ENCODE peak calls at places on chromosomes 7 and 10, in ten cellular contexts. V is A172; G is Kasumi-1; W is activated T-cell treated with anti-CD3 and anti-CD28 coated beads for 1 hour; U is stimulated activated CD4-positive, alpha-beta T cell treated with anti-CD3 and anti-CD28 coated beads, Interleukin-4, amount 100 ng/mL, for 24 hours; S is lung; I is mesothelial cell of epicardium; T is cardiac muscle cell; C is T-cell; Z is left cardiac atrium. D is an unnamed sample.

GRCh38 chr10:73932625-73933112 is 21.7 kb downstream of the PLAU start:
- DNase-seq in G (peak; percentile 30), U (no peak), S (no peak), W (no peak), C (no peak), V (no peak), Z (no peak), T (no peak), I (no peak), D (no peak)

GRCh38 chr7:15669443-15669842 is 17.0 kb downstream of the MEOX2 start:
- DNase-seq in Z (no peak), S (no peak), G (no peak), I (no peak), C (no peak), W (no peak), V (no peak), U (no peak), T (no peak), D (no peak)

GRCh38 chr10:103124420-103125096 is 68.5 kb downstream of the NT5C2 start:
- DNase-seq in Z (no peak), U (no peak), I (no peak), W (no peak), S (no peak), G (no peak), T (no peak), V (no peak), C (no peak), D (no peak)

GRCh38 chr7:65477326-65477725 is 103.7 kb downstream of the ZNF92 start:
- DNase-seq in I (no peak), C (no peak), V (peak; percentile 26), T (peak; percentile 34), U (no peak), Z (no peak), G (no peak), W (no peak), S (no peak), D (no peak)

GRCh38 chr7:13742126-13742525 is 247.3 kb downstream of the ETV1 start:
- DNase-seq in I (no peak), T (peak; percentile 75), W (no peak), C (no peak), G (no peak), V (peak; percentile 93), Z (no peak), S (peak; percentile 46), U (no peak), D (peak; percentile 70)

GRCh38 chr7:111232249-111233084 is 141.5 kb downstream of the LRRN3 start:
- DNase-seq in Z (no peak), I (no peak), V (peak; percentile 37), G (peak; percentile 46), W (no peak), U (no peak), T (peak; percentile 30), S (no peak), C (no peak), D (no peak)

GRCh38 chr10:77520290-77520689 is 117.3 kb downstream of the KCNMA1 start:
- DNase-seq in U (no peak), V (no peak), C (no peak), I (no peak), S (no peak), G (no peak), T (no peak), W (no peak), Z (no peak), D (no peak)

GRCh38 chr7:107799645-107800264 is 3.3 kb downstream of the SLC26A3 start:
- DNase-seq in I (no peak), U (no peak), V (no peak), W (no peak), C (no peak), Z (no peak), T (no peak), G (no peak), S (no peak), D (peak; percentile 82)

GRCh38 chr10:46284286-46285229 is 2.2 kb upstream of the ANTXRL start:
- DNase-seq in V (peak; percentile 73), I (peak; percentile 54), U (peak; percentile 81), T (peak; percentile 73), C (peak; percentile 51), Z (peak; percentile 88), S (peak; percentile 84), G (peak; percentile 67), W (peak; percentile 61), D (peak; percentile 17)

GRCh38 chr10:51403522-51403921 is 295.9 kb downstream of the CSTF2T start:
- DNase-seq in W (no peak), C (no peak), V (no peak), T (no peak), S (no peak), Z (no peak), U (no peak), G (no peak), I (no peak), D (no peak)

GRCh38 chr7:7304705-7305475 is 122.5 kb downstream of the C1GALT1 start:
- DNase-seq in W (no peak), G (no peak), U (no peak), Z (no peak), I (no peak), V (no peak), S (no peak), C (no peak), T (no peak), D (no peak)

GRCh38 chr7:2452074-2452507 is 24.1 kb downstream of the GRIFIN start:
- DNase-seq in W (no peak), G (no peak), C (no peak), V (no peak), I (no peak), T (peak; percentile 11), Z (no peak), U (peak; percentile 10), S (no peak), D (no peak)

GRCh38 chr7:155412416-155413253 is 45.3 kb upstream of the EN2 start:
- DNase-seq in Z (peak; percentile 44), U (peak; percentile 48), C (peak; percentile 14), S (peak; percentile 46), I (no peak), W (peak; percentile 22), V (no peak), T (peak; percentile 37), G (peak; percentile 49), D (no peak)

GRCh38 chr10:118564652-118565051 is 30.8 kb downstream of the PRLHR start:
- DNase-seq in G (no peak), U (no peak), I (no peak), S (peak; percentile 20), W (no peak), V (peak; percentile 4), C (no peak), T (peak; percentile 37), Z (no peak), D (no peak)